ENCODE peak calls at places on chromosomes 2 and 18, in nine cellular contexts. U, G, F, L, T, S, V, O and M are unnamed samples.

GRCh38 chr2:187962538-187962937 is 329.1 kb upstream of the GULP1 start:
- DNase-seq in U (no peak), G (no peak), F (no peak), L (no peak), T (no peak), S (no peak), V (no peak), O (no peak), M (no peak)

GRCh38 chr2:127052771-127053691 is 53.9 kb downstream of the BIN1 start:
- DNase-seq in U (peak), G (peak), F (no peak), L (no peak), T (no peak), S (no peak), V (no peak), O (no peak), M (no peak)

GRCh38 chr2:200373973-200374416 is 67.5 kb downstream of the SPATS2L start:
- DNase-seq in U (no peak), G (no peak), F (no peak), L (no peak), T (no peak), S (no peak), V (no peak), O (no peak), M (no peak)

GRCh38 chr2:80395251-80395650 is 90.7 kb upstream of the LRRTM1 start:
- DNase-seq in U (no peak), G (no peak), F (no peak), L (no peak), T (no peak), S (no peak), V (no peak), O (no peak), M (no peak)

GRCh38 chr2:119724656-119725485 is 34.9 kb upstream of the PTPN4 start:
- DNase-seq in U (no peak), G (no peak), F (no peak), L (no peak), T (no peak), S (no peak), V (no peak), O (no peak), M (no peak)

GRCh38 chr2:88451647-88452150 is 794 bp downstream of the FOXI3 start:
- DNase-seq in U (no peak), G (no peak), F (peak), L (peak), T (no peak), S (no peak), V (peak), O (no peak), M (no peak)

GRCh38 chr2:142285480-142285879 is 154.7 kb upstream of the LRP1B start:
- DNase-seq in U (no peak), G (no peak), F (no peak), L (no peak), T (no peak), S (no peak), V (no peak), O (no peak), M (no peak)

GRCh38 chr18:4283746-4284291 is 171.3 kb downstream of the DLGAP1 start:
- DNase-seq in U (no peak), G (no peak), F (no peak), L (no peak), T (no peak), S (no peak), V (no peak), O (no peak), M (no peak)

GRCh38 chr2:205409403-205409802 is 272.9 kb upstream of the NRP2 start:
- DNase-seq in U (no peak), G (no peak), F (peak), L (no peak), T (no peak), S (no peak), V (no peak), O (no peak), M (no peak)

GRCh38 chr2:55047677-55048299 is 2.5 kb downstream of the RTN4 start:
- DNase-seq in U (no peak), G (no peak), F (peak), L (no peak), T (no peak), S (peak), V (peak), O (peak), M (no peak)

GRCh38 chr2:45820048-45820447 is 168.6 kb downstream of the PRKCE start:
- DNase-seq in U (no peak), G (no peak), F (no peak), L (no peak), T (no peak), S (no peak), V (no peak), O (no peak), M (no peak)

GRCh38 chr2:109136542-109136941 is 7.5 kb downstream of the SH3RF3 start:
- DNase-seq in U (no peak), G (no peak), F (no peak), L (no peak), T (no peak), S (no peak), V (no peak), O (no peak), M (no peak)

GRCh38 chr2:16400127-16400623 is 265.5 kb downstream of the CYRIA start:
- DNase-seq in U (no peak), G (no peak), F (no peak), L (no peak), T (no peak), S (no peak), V (peak), O (no peak), M (no peak)

GRCh38 chr18:59921384-59921891 is 21.6 kb downstream of the PMAIP1 start:
- DNase-seq in U (no peak), G (no peak), F (peak), L (no peak), T (no peak), S (no peak), V (no peak), O (no peak), M (no peak)

GRCh38 chr2:50746526-50746925 is 285.4 kb downstream of the NRXN1 start:
- DNase-seq in U (no peak), G (no peak), F (peak), L (peak), T (peak), S (peak), V (no peak), O (no peak), M (no peak)

GRCh38 chr2:240640939-240641338 is 15.7 kb downstream of the GPR35 start:
- DNase-seq in U (no peak), G (no peak), F (peak), L (peak), T (no peak), S (peak), V (peak), O (peak), M (no peak)

GRCh38 chr2:139175510-139175909 is 395.3 kb upstream of the NXPH2 start:
- DNase-seq in U (no peak), G (no peak), F (no peak), L (no peak), T (no peak), S (no peak), V (no peak), O (no peak), M (no peak)

GRCh38 chr2:199228887-199229819 is 228.6 kb downstream of the SATB2 start:
- DNase-seq in U (no peak), G (no peak), F (peak), L (no peak), T (peak), S (peak), V (no peak), O (no peak), M (peak)

GRCh38 chr2:216281316-216281715 is 91.0 kb downstream of the MARCHF4 start:
- DNase-seq in U (no peak), G (no peak), F (no peak), L (peak), T (no peak), S (no peak), V (no peak), O (no peak), M (no peak)

GRCh38 chr2:53787255-53787910 is 539 bp downstream of the ERLEC1 start:
- DNase-seq in U (no peak), G (no peak), F (peak), L (peak), T (peak), S (peak), V (peak), O (no peak), M (no peak)

GRCh38 chr2:229805559-229805958 is 91.2 kb upstream of the DNER start:
- DNase-seq in U (no peak), G (no peak), F (no peak), L (no peak), T (no peak), S (no peak), V (no peak), O (no peak), M (no peak)

GRCh38 chr2:23492337-23492675 is 107.3 kb downstream of the KLHL29 start:
- DNase-seq in U (no peak), G (no peak), F (no peak), L (no peak), T (no peak), S (no peak), V (no peak), O (no peak), M (no peak)

GRCh38 chr2:84748339-84748738 is 132.5 kb downstream of the TRABD2A start:
- DNase-seq in U (no peak), G (no peak), F (no peak), L (no peak), T (no peak), S (no peak), V (no peak), O (no peak), M (no peak)

GRCh38 chr18:26575865-26576217 is 27.5 kb upstream of the KCTD1 start:
- DNase-seq in U (no peak), G (no peak), F (no peak), L (no peak), T (no peak), S (no peak), V (no peak), O (no peak), M (no peak)

GRCh38 chr2:39464867-39465266 is 27.8 kb upstream of the MAP4K3 start:
- DNase-seq in U (no peak), G (no peak), F (no peak), L (no peak), T (no peak), S (no peak), V (no peak), O (no peak), M (no peak)

GRCh38 chr2:23594079-23594494 is 209.1 kb downstream of the KLHL29 start:
- DNase-seq in U (no peak), G (no peak), F (peak), L (no peak), T (no peak), S (no peak), V (no peak), O (no peak), M (no peak)

GRCh38 chr18:49464718-49465598 is 4.5 kb upstream of the DYM start:
- DNase-seq in U (no peak), G (no peak), F (peak), L (peak), T (peak), S (peak), V (no peak), O (no peak), M (no peak)

GRCh38 chr2:203671876-203672275 is 34.6 kb upstream of the CD28 start:
- DNase-seq in U (no peak), G (no peak), F (no peak), L (no peak), T (no peak), S (no peak), V (no peak), O (no peak), M (no peak)

GRCh38 chr2:189304360-189304759 is 124.8 kb upstream of the COL5A2 start:
- DNase-seq in U (no peak), G (no peak), F (no peak), L (no peak), T (no peak), S (no peak), V (no peak), O (no peak), M (no peak)

GRCh38 chr2:181407171-181407570 is 50.0 kb upstream of the ITGA4 start:
- DNase-seq in U (no peak), G (no peak), F (no peak), L (no peak), T (no peak), S (no peak), V (no peak), O (no peak), M (no peak)

DNA sequence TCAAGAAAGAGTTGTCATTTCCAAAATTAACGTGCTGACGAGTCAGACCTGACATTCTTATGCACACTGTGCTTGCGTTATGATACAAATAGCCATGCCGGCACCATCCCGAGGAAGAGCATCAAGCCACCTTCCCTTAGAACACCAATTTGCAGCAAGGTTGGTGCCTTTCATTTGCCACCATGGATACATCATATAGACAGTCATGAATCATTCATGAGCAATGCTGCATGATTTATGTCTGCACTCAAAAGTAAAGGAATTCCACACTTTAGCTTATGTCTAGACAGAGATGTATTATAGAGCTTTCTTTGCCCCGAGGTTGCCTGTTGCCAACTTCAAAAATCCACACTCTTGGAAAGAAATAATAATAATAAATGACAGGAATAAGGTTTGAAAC is 166.9 kb downstream of the VWC2L start:
- DNase-seq in U (no peak), G (no peak), F (no peak), L (no peak), T (peak), S (peak), V (no peak), O (no peak), M (no peak)
- H3K4me3 ChIP-seq in U (no peak), G (no peak), F (no peak), L (no peak), T (no peak), S (no peak), V (no peak), O (no peak), M (no peak)

GRCh38 chr2:43467889-43468288 is 127.9 kb downstream of the THADA start:
- DNase-seq in U (no peak), G (no peak), F (peak), L (no peak), T (no peak), S (peak), V (no peak), O (no peak), M (no peak)
- TF ChIP-seq CTCF in U (no peak), G (no peak), F (no peak), L (no peak), T (no peak), S (no peak), V (no peak), O (no peak), M (no peak)

GRCh38 chr2:201644001-201644400 is 698 bp upstream of the TMEM237 start:
- DNase-seq in U (peak), G (peak), F (peak), L (no peak), T (no peak), S (peak), V (peak), O (no peak), M (no peak)
- H3K4me3 ChIP-seq in U (peak), G (peak), F (peak), L (peak), T (no peak), S (no peak), V (peak), O (peak), M (peak)

DNA sequence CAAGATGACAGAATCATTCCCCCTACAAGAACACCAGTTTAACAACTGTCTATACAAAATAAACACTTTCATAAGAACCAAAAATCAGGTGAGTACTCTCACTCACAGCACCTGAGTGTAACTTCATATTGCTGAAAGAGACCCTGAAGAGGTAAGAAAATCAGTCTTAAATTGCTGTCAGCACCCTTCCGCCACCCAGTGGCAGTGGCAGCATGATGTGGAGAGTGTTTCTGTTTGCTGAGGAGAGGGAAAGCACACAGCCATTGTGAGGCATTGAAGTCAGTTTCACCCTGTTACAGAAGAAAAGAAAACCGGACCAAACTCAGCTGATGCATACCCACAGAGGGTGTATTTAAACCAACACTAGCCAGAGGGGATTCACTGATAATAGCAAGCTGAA is 1240.8 kb upstream of the CRIM1 start:
- DNase-seq in U (no peak), G (no peak), F (no peak), L (peak), T (no peak), S (no peak), V (no peak), O (no peak), M (no peak)
- TF ChIP-seq CTCF in U (no peak), G (no peak), F (no peak), L (peak), T (no peak), S (no peak), V (no peak), O (no peak), M (peak)

GRCh38 chr2:234954551-234954992 is 2.8 kb downstream of the SH3BP4 start:
- DNase-seq in U (no peak), G (no peak), F (peak), L (peak), T (no peak), S (no peak), V (no peak), O (no peak), M (no peak)
- H3K4me3 ChIP-seq in U (no peak), G (no peak), F (peak), L (peak), T (peak), S (peak), V (no peak), O (peak), M (peak)

DNA sequence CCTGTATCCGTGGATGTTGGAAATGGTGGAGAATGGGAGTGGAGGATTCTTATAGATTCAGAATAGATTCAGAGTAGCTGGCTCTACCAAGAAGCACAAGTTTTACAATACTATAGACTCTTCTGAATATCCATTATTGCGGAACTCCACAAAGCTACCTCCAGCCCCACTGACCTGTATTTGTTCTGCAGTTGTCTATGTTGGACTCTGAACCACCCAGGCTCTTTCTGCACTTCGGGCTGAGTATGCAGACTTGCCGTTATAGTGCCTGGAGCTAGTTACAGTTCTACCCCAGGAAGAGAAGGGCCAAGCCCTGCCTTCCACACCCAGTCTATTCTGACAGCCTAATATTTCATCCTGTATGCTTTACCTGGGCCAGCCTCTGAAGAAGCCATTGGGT is 4.4 kb upstream of the RGPD4 start:
- DNase-seq in U (no peak), G (no peak), F (no peak), L (no peak), T (no peak), S (no peak), V (no peak), O (no peak), M (no peak)
- TF ChIP-seq CTCF in U (no peak), G (no peak), F (no peak), L (no peak), T (no peak), S (no peak), V (no peak), O (no peak), M (no peak)

GRCh38 chr2:64640153-64641044 is 13.3 kb downstream of the SERTAD2 start:
- DNase-seq in U (no peak), G (no peak), F (peak), L (no peak), T (no peak), S (peak), V (no peak), O (no peak), M (no peak)
- H3K4me3 ChIP-seq in U (no peak), G (no peak), F (no peak), L (peak), T (no peak), S (no peak), V (no peak), O (no peak), M (no peak)

GRCh38 chr2:72895759-72896281 is 8.6 kb downstream of the SPR start:
- DNase-seq in U (peak), G (no peak), F (peak), L (peak), T (peak), S (peak), V (peak), O (no peak), M (no peak)
- TF ChIP-seq CTCF in U (no peak), G (no peak), F (no peak), L (no peak), T (no peak), S (no peak), V (no peak), O (no peak), M (no peak)

DNA sequence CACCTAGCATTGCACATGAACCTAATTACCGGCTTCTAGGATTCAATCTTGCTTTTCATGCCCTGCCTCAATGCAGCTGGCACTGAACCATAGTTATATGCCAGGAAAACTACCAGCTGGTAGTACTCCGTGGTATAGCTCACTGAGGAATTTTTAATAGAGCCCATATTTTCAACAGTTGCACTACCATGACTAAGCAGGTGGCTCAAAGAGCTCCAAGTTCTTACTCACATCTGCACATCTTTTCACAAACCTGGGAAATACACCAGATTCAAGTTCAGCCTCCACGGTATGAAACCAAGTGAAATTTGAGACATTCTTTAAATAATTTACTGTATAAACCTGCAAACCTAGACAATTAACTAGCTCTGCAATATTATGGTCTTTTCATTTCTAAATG is 363.5 kb downstream of the GRB14 start:
- DNase-seq in U (no peak), G (no peak), F (no peak), L (no peak), T (no peak), S (peak), V (no peak), O (no peak), M (no peak)
- H3K4me3 ChIP-seq in U (no peak), G (no peak), F (no peak), L (no peak), T (no peak), S (no peak), V (no peak), O (no peak), M (no peak)

GRCh38 chr18:47996091-47996541 is 65.7 kb upstream of the SMAD2 start:
- DNase-seq in U (no peak), G (no peak), F (peak), L (no peak), T (no peak), S (no peak), V (no peak), O (no peak), M (no peak)

GRCh38 chr18:47999801-48000248 is 69.4 kb upstream of the SMAD2 start:
- DNase-seq in U (no peak), G (no peak), F (no peak), L (no peak), T (no peak), S (no peak), V (no peak), O (no peak), M (no peak)

GRCh38 chr18:47993409-47993808 is 63.0 kb upstream of the SMAD2 start:
- DNase-seq in U (no peak), G (no peak), F (no peak), L (no peak), T (no peak), S (no peak), V (no peak), O (no peak), M (no peak)

GRCh38 chr18:48000701-48001100 is 70.2 kb upstream of the SMAD2 start:
- DNase-seq in U (no peak), G (no peak), F (no peak), L (no peak), T (no peak), S (no peak), V (no peak), O (no peak), M (no peak)

GRCh38 chr18:47997338-47997780 is 66.9 kb upstream of the SMAD2 start:
- DNase-seq in U (no peak), G (no peak), F (peak), L (peak), T (no peak), S (peak), V (no peak), O (no peak), M (no peak)
- TF ChIP-seq CTCF in U (no peak), G (no peak), F (peak), L (peak), T (peak), S (peak), V (peak), O (peak), M (peak)